ENCODE peak calls at places on chromosomes 5 and 9, in five cellular contexts. R is ACHN, M is left cardiac atrium, G is NCI-H1092 treated with DMSO at 0.1 percent for 48 hours, V is cerebellar cortex. A is an unnamed sample.

GRCh38 chr5:135456238-135457099 is 4.3 kb upstream of the TIFAB start:
- DNase-seq in R (no peak), M (peak), G (no peak), V (no peak), A (peak)

GRCh38 chr5:10675177-10675700 is 85.8 kb downstream of the DAP start:
- DNase-seq in R (no peak), M (no peak), G (no peak), V (no peak), A (no peak)

GRCh38 chr5:37477426-37477825 is 98.3 kb downstream of the WDR70 start:
- DNase-seq in R (no peak), M (no peak), G (no peak), V (no peak), A (no peak)

GRCh38 chr5:3301316-3301715 is 294.3 kb upstream of the IRX1 start:
- DNase-seq in R (no peak), M (no peak), G (no peak), V (no peak), A (no peak)

GRCh38 chr9:83220737-83221136 is 157.8 kb upstream of the RASEF start:
- DNase-seq in R (peak), M (no peak), G (no peak), V (no peak), A (no peak)

GRCh38 chr5:26833596-26833995 is 204.8 kb downstream of the CDH9 start:
- DNase-seq in R (no peak), M (no peak), G (no peak), V (no peak), A (peak)

GRCh38 chr9:70205366-70206020 is 53.3 kb upstream of the SMC5 start:
- DNase-seq in R (no peak), M (no peak), G (no peak), V (no peak), A (no peak)

GRCh38 chr5:136819526-136820302 is 454.4 kb upstream of the TRPC7 start:
- DNase-seq in R (no peak), M (no peak), G (no peak), V (no peak), A (no peak)

GRCh38 chr9:80701061-80701460 is 988.3 kb downstream of the TLE1 start:
- DNase-seq in R (no peak), M (no peak), G (no peak), V (no peak), A (no peak)

GRCh38 chr5:96426831-96427230 is 6.2 kb downstream of the PCSK1 start:
- DNase-seq in R (no peak), M (no peak), G (no peak), V (no peak), A (no peak)

GRCh38 chr5:131394128-131394527 is 130.3 kb downstream of the CDC42SE2 start:
- DNase-seq in R (peak), M (no peak), G (no peak), V (no peak), A (no peak)

GRCh38 chr5:179908528-179908927 is 831 bp upstream of the TBC1D9B start:
- DNase-seq in R (no peak), M (peak), G (no peak), V (peak), A (no peak)

GRCh38 chr5:1876708-1877433 is 5.9 kb downstream of the IRX4 start:
- DNase-seq in R (no peak), M (no peak), G (no peak), V (no peak), A (no peak)

GRCh38 chr5:95822408-95823240 is at the start of gene GLRX:
- DNase-seq in R (peak), M (peak), G (peak), V (peak), A (peak)

GRCh38 chr5:80822640-80823039 is 137.5 kb upstream of the RASGRF2 start:
- DNase-seq in R (no peak), M (no peak), G (no peak), V (no peak), A (no peak)

GRCh38 chr5:75558972-75559632 is 47.4 kb downstream of the POLK start:
- DNase-seq in R (no peak), M (no peak), G (no peak), V (no peak), A (no peak)

GRCh38 chr9:249025-249424 is 34.4 kb downstream of the DOCK8 start:
- DNase-seq in R (no peak), M (no peak), G (no peak), V (no peak), A (no peak)

GRCh38 chr5:169248520-169248919 is 52.4 kb downstream of the SLIT3 start:
- DNase-seq in R (no peak), M (no peak), G (no peak), V (no peak), A (no peak)

GRCh38 chr5:74409166-74409706 is 231.3 kb downstream of the ENC1 start:
- DNase-seq in R (no peak), M (no peak), G (peak), V (peak), A (no peak)

GRCh38 chr5:75434107-75434506 is 77.3 kb downstream of the CERT1 start:
- DNase-seq in R (no peak), M (no peak), G (no peak), V (no peak), A (no peak)

GRCh38 chr9:27622688-27623340 is 49.5 kb upstream of the C9orf72 start:
- DNase-seq in R (no peak), M (no peak), G (no peak), V (no peak), A (no peak)

GRCh38 chr9:34328500-34328982 is 527 bp downstream of the KIF24 start:
- DNase-seq in R (peak), M (no peak), G (peak), V (peak), A (no peak)

GRCh38 chr9:133592731-133593409 is 16.3 kb downstream of the FAM163B start:
- DNase-seq in R (no peak), M (no peak), G (no peak), V (no peak), A (no peak)